ENCODE peak calls at places on chromosomes 1 and 21, in six cellular contexts. B, U, V, W, N and L are unnamed samples.

GRCh38 chr1:43978551-43979260 is at the start of gene B4GALT2:
- DNase-seq in B (peak; percentile 62), U (peak; percentile 53), V (no peak), W (peak; percentile 85), N (peak; percentile 76), L (no peak)

GRCh38 chr1:223714849-223715709 is 2.7 kb downstream of the CAPN2 start:
- DNase-seq in B (peak; percentile 96), U (no peak), V (no peak), W (no peak), N (no peak), L (peak; percentile 51)

GRCh38 chr1:9628541-9629444 is 22.7 kb upstream of the PIK3CD start:
- DNase-seq in B (no peak), U (no peak), V (no peak), W (no peak), N (no peak), L (no peak)

GRCh38 chr1:18229620-18230019 is 122.0 kb downstream of the IGSF21 start:
- DNase-seq in B (no peak), U (no peak), V (no peak), W (no peak), N (no peak), L (no peak)

GRCh38 chr1:192418886-192419285 is 102.1 kb downstream of the RGS21 start:
- DNase-seq in B (no peak), U (no peak), V (no peak), W (no peak), N (no peak), L (no peak)

GRCh38 chr1:83815348-83815747 is 183.6 kb downstream of the TTLL7 start:
- DNase-seq in B (peak; percentile 4), U (no peak), V (no peak), W (no peak), N (no peak), L (peak; percentile 16)

GRCh38 chr1:175555266-175555665 is 188.1 kb downstream of the TNR start:
- DNase-seq in B (peak; percentile 1), U (no peak), V (no peak), W (no peak), N (no peak), L (no peak)

GRCh38 chr1:224626042-224626441 is 9.9 kb downstream of the CNIH3 start:
- DNase-seq in B (peak; percentile 86), U (no peak), V (no peak), W (no peak), N (no peak), L (no peak)

GRCh38 chr21:15076730-15077129 is 11.9 kb upstream of the NRIP1 start:
- DNase-seq in B (no peak), U (no peak), V (no peak), W (no peak), N (no peak), L (no peak)

GRCh38 chr1:228178737-228179720 is 13.4 kb downstream of the IBA57 start:
- DNase-seq in B (no peak), U (no peak), V (no peak), W (no peak), N (no peak), L (no peak)

GRCh38 chr1:192747305-192747704 is 61.5 kb upstream of the RGS2 start:
- DNase-seq in B (peak; percentile 73), U (no peak), V (no peak), W (no peak), N (no peak), L (no peak)

GRCh38 chr1:168933143-168933840 is 173.2 kb upstream of the ATP1B1 start:
- DNase-seq in B (no peak), U (no peak), V (no peak), W (no peak), N (no peak), L (no peak)

GRCh38 chr1:95257758-95258157 is 23.7 kb downstream of the RWDD3 start:
- DNase-seq in B (no peak), U (no peak), V (no peak), W (no peak), N (no peak), L (no peak)

GRCh38 chr1:172487550-172487949 is 43.7 kb upstream of the PIGC start:
- DNase-seq in B (peak; percentile 24), U (no peak), V (no peak), W (no peak), N (no peak), L (no peak)

GRCh38 chr1:8790987-8791386 is 26.5 kb downstream of the RERE start:
- DNase-seq in B (no peak), U (no peak), V (no peak), W (no peak), N (no peak), L (no peak)